ENCODE peak calls at places on chromosomes 4 and X, in five cellular contexts. W, P, O, A and K are unnamed samples.

GRCh38 chrX:46620505-46620904 is 46.9 kb downstream of the CHST7 start:
- DNase-seq in W (no peak), P (no peak), O (no peak), A (no peak), K (no peak)

GRCh38 chr4:103718993-103719319 is 829 bp downstream of the TACR3 start:
- DNase-seq in A (no peak), W (no peak), P (no peak), O (no peak), K (no peak)

GRCh38 chrX:23883737-23884354 is 23.9 kb downstream of the APOO start:
- DNase-seq in P (no peak), W (peak; percentile 63), O (peak; percentile 32), A (no peak), K (no peak)

GRCh38 chrX:25020391-25021131 is 4.8 kb upstream of the ARX start:
- DNase-seq in O (no peak), A (peak; percentile 14), W (no peak), P (no peak), K (no peak)

GRCh38 chrX:10579018-10579752 is 41.2 kb downstream of the MID1 start:
- DNase-seq in A (no peak), P (no peak), O (no peak), W (no peak), K (no peak)

GRCh38 chrX:15815779-15816452 is 25.6 kb downstream of the ZRSR2 start:
- DNase-seq in O (no peak), W (no peak), P (no peak), A (no peak), K (peak; percentile 15)

GRCh38 chr4:1050486-1051213 is 39.2 kb downstream of the FGFRL1 start:
- DNase-seq in A (no peak), W (peak; percentile 84), O (no peak), P (no peak), K (no peak)

GRCh38 chr4:154473497-154473896 is 18.1 kb downstream of the DCHS2 start:
- DNase-seq in A (no peak), O (no peak), P (no peak), W (no peak), K (no peak)

GRCh38 chr4:106304632-106305031 is 11.4 kb downstream of the TBCK start:
- DNase-seq in W (no peak), A (no peak), O (no peak), P (no peak), K (no peak)

GRCh38 chr4:138542191-138542771 is 300.1 kb upstream of the SLC7A11 start:
- DNase-seq in O (no peak), W (no peak), P (no peak), A (no peak), K (no peak)

GRCh38 chr4:128267745-128268144 is 19.9 kb downstream of the PGRMC2 start:
- DNase-seq in W (no peak), P (no peak), A (no peak), O (no peak), K (no peak)

GRCh38 chrX:103382893-103383292 is 6.6 kb downstream of the BEX3 start:
- DNase-seq in W (no peak), P (no peak), O (no peak), A (no peak), K (no peak)

GRCh38 chr4:77819409-77819835 is 254 bp upstream of the CNOT6L start:
- DNase-seq in A (no peak), O (no peak), W (no peak), P (no peak), K (no peak)

GRCh38 chrX:82556588-82556987 is 951.5 kb upstream of the POU3F4 start:
- DNase-seq in A (no peak), P (no peak), W (no peak), O (no peak), K (no peak)

GRCh38 chr4:176818531-176818930 is 25.8 kb upstream of the VEGFC start:
- DNase-seq in P (no peak), A (no peak), W (no peak), O (no peak), K (no peak)

GRCh38 chrX:132958086-132958703 is at the start of gene HS6ST2:
- DNase-seq in O (peak; percentile 34), W (no peak), A (no peak), P (no peak), K (no peak)

GRCh38 chr4:136012250-136012649 is 1520.0 kb downstream of the PCDH18 start:
- DNase-seq in O (no peak), P (no peak), A (no peak), W (no peak), K (no peak)

GRCh38 chrX:44228621-44229020 is 114.9 kb downstream of the EFHC2 start:
- DNase-seq in W (no peak), P (no peak), O (no peak), A (no peak), K (no peak)

GRCh38 chr4:148441624-148441985 is 609 bp downstream of the NR3C2 start:
- DNase-seq in P (no peak), O (peak; percentile 36), A (peak; percentile 11), W (no peak), K (no peak)

GRCh38 chr4:138647433-138647832 is 368.1 kb upstream of the NOCT start:
- DNase-seq in O (no peak), W (no peak), A (no peak), P (no peak), K (no peak)

GRCh38 chr4:160276785-160277325 is 1174.0 kb downstream of the RAPGEF2 start:
- DNase-seq in W (no peak), P (no peak), O (no peak), A (no peak), K (no peak)

GRCh38 chr4:120000591-120001296 is 65.9 kb downstream of the MAD2L1 start:
- DNase-seq in P (no peak), W (no peak), O (no peak), A (no peak), K (no peak)

GRCh38 chrX:71144651-71145050 is at the start of gene NLGN3:
- DNase-seq in P (no peak), O (no peak), W (no peak), A (no peak), K (no peak)

GRCh38 chrX:39157796-39158195 is 356.5 kb downstream of the MID1IP1 start:
- DNase-seq in A (no peak), W (peak; percentile 43), O (no peak), P (no peak), K (no peak)

GRCh38 chr4:126890994-126891393 is 741.8 kb upstream of the INTU start:
- DNase-seq in W (no peak), P (no peak), A (no peak), O (no peak), K (no peak)

GRCh38 chrX:23434356-23434884 is 99.8 kb downstream of the PTCHD1 start:
- DNase-seq in A (no peak), W (peak; percentile 90), P (no peak), O (peak; percentile 57), K (no peak)